ENCODE peak calls at places on chromosomes 4 and X, in six cellular contexts. E is PC-3, R is fibroblast of lung, S is neuronal stem cell, V is H9, W is HCT116. F is an unnamed sample.

GRCh38 chr4:98446499-98447375 is 185.6 kb downstream of the RAP1GDS1 start:
- DNase-seq in E (no peak), R (peak), S (no peak), V (no peak), W (no peak), F (peak)

GRCh38 chrX:44596277-44596676 is 53.6 kb upstream of the FUNDC1 start:
- DNase-seq in E (no peak), R (no peak), S (no peak), V (no peak), W (no peak), F (no peak)

GRCh38 chr4:186932631-186933150 is 209.0 kb upstream of the FAT1 start:
- DNase-seq in E (peak), R (peak), S (no peak), V (no peak), W (peak), F (no peak)

GRCh38 chr4:101651778-101652177 is 138.8 kb upstream of the BANK1 start:
- DNase-seq in E (no peak), R (peak), S (no peak), V (no peak), W (no peak), F (no peak)

GRCh38 chr4:52643846-52644245 is 15.3 kb downstream of the USP46 start:
- DNase-seq in E (peak), R (peak), S (no peak), V (no peak), W (peak), F (peak)

GRCh38 chr4:108430921-108431320 is 189.5 kb upstream of the RPL34 start:
- DNase-seq in E (no peak), R (no peak), S (no peak), V (no peak), W (no peak), F (no peak)

GRCh38 chr4:38164346-38164745 is 204.1 kb downstream of the PTTG2 start:
- DNase-seq in E (no peak), R (no peak), S (no peak), V (no peak), W (no peak), F (no peak)

GRCh38 chr4:169159614-169160013 is 111.1 kb downstream of the SH3RF1 start:
- DNase-seq in E (peak), R (peak), S (no peak), V (no peak), W (no peak), F (peak)

GRCh38 chr4:48109413-48110263 is 24.4 kb downstream of the TXK start:
- DNase-seq in E (peak), R (peak), S (no peak), V (no peak), W (peak), F (peak)

GRCh38 chr4:38889143-38889542 is 21.5 kb downstream of the FAM114A1 start:
- DNase-seq in E (peak), R (peak), S (no peak), V (no peak), W (peak), F (peak)

GRCh38 chrX:23845316-23845932 is 62.3 kb downstream of the APOO start:
- DNase-seq in E (no peak), R (no peak), S (no peak), V (no peak), W (no peak), F (no peak)

GRCh38 chr4:13601060-13601459 is 26.5 kb downstream of the BOD1L1 start:
- DNase-seq in E (no peak), R (no peak), S (no peak), V (no peak), W (no peak), F (no peak)

GRCh38 chr4:184317234-184317918 is 99.7 kb upstream of the ENPP6 start:
- DNase-seq in E (no peak), R (no peak), S (no peak), V (peak), W (no peak), F (peak)
- H2AFZ ChIP-seq in E (no peak), R (no peak), S (no peak), V (no peak), W (no peak), F (no peak)

GRCh38 chr4:5893013-5893580 is at the start of gene CRMP1:
- DNase-seq in E (no peak), R (peak), S (peak), V (peak), W (no peak), F (no peak)
- H2AFZ ChIP-seq in E (no peak), R (no peak), S (peak), V (no peak), W (no peak), F (no peak)

GRCh38 chr4:84615355-84615754 is 32.4 kb downstream of the CDS1 start:
- DNase-seq in E (no peak), R (no peak), S (no peak), V (no peak), W (no peak), F (no peak)
- H2AFZ ChIP-seq in E (no peak), R (no peak), S (no peak), V (no peak), W (no peak), F (no peak)

GRCh38 chrX:115448146-115448545 is 112.8 kb upstream of the PLS3 start:
- DNase-seq in E (no peak), R (no peak), S (no peak), V (no peak), W (no peak), F (no peak)

GRCh38 chrX:115452256-115452655 is 108.7 kb upstream of the PLS3 start:
- DNase-seq in E (peak), R (peak), S (no peak), V (no peak), W (no peak), F (peak)

GRCh38 chrX:115449742-115450141 is 111.2 kb upstream of the PLS3 start:
- DNase-seq in E (no peak), R (peak), S (no peak), V (no peak), W (no peak), F (no peak)
- H2AFZ ChIP-seq in E (no peak), R (no peak), S (no peak), V (no peak), W (no peak), F (no peak)